ENCODE peak calls at places on chromosomes 12 and 14, in five cellular contexts. K is gastrocnemius medialis, S is thyroid gland, J is AG04450, F is GM13976. M is an unnamed sample.

GRCh38 chr12:38931461-38931860 is 26.1 kb upstream of the CPNE8 start:
- DNase-seq in K (no peak), S (no peak), J (no peak), F (no peak), M (no peak)

GRCh38 chr12:47769234-47770085 is 3.6 kb upstream of the SLC48A1 start:
- DNase-seq in K (no peak), S (no peak), J (no peak), F (no peak), M (no peak)

GRCh38 chr14:74543771-74544170 is 50.2 kb downstream of the ISCA2 start:
- DNase-seq in K (no peak), S (no peak), J (no peak), F (no peak), M (no peak)

GRCh38 chr12:5503774-5504173 is 71.9 kb downstream of the NTF3 start:
- DNase-seq in K (no peak), S (no peak), J (no peak), F (no peak), M (no peak)

GRCh38 chr12:110224379-110225304 is 56.4 kb upstream of the ATP2A2 start:
- DNase-seq in K (peak), S (no peak), J (peak), F (no peak), M (no peak)

GRCh38 chr14:52856139-52856538 is 64.7 kb upstream of the GNPNAT1 start:
- DNase-seq in K (no peak), S (no peak), J (no peak), F (no peak), M (no peak)

GRCh38 chr12:84596276-84596675 is 316.3 kb downstream of the SLC6A15 start:
- DNase-seq in K (no peak), S (no peak), J (no peak), F (no peak), M (no peak)

GRCh38 chr14:34920339-34920738 is 45.2 kb upstream of the BAZ1A start:
- DNase-seq in K (no peak), S (no peak), J (no peak), F (no peak), M (no peak)

GRCh38 chr14:101230161-101230850 is 326.8 kb upstream of the RTL1 start:
- DNase-seq in K (no peak), S (no peak), J (no peak), F (no peak), M (no peak)

GRCh38 chr12:51860986-51861385 is 12.5 kb upstream of the FIGNL2 start:
- DNase-seq in K (no peak), S (no peak), J (no peak), F (no peak), M (no peak)
- TF ChIP-seq CTCF in K (no peak), S (no peak), J (no peak), F (no peak), M (no peak)

DNA sequence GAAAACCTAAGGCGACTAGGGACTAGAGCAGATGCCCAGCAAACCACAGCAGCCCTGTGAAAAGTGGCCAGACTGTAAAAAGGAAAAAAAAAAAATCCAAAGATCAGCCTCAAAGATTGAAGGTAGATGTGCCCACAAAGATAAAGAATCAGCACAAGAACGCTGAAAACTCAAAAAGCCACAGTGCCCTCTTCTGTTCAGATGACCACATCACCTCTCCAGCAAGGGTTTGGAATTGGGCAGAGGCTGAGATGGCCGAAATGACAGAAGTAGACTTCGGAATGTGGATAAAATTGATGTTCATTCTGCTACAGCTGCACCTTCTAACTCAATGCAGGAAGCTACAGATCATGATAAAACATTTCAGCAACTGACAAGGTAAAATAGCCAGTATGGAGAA is 154.4 kb downstream of the GPHN start:
- DNase-seq in K (no peak), S (no peak), J (no peak), F (no peak), M (no peak)
- TF ChIP-seq CTCF in K (no peak), S (no peak), J (peak), F (no peak), M (no peak)

GRCh38 chr14:106378191-106378590 is 851.8 kb downstream of the TMEM121 start:
- DNase-seq in K (no peak), S (no peak), J (no peak), F (peak), M (peak)
- TF ChIP-seq CTCF in K (no peak), S (no peak), J (no peak), F (peak), M (peak)

DNA sequence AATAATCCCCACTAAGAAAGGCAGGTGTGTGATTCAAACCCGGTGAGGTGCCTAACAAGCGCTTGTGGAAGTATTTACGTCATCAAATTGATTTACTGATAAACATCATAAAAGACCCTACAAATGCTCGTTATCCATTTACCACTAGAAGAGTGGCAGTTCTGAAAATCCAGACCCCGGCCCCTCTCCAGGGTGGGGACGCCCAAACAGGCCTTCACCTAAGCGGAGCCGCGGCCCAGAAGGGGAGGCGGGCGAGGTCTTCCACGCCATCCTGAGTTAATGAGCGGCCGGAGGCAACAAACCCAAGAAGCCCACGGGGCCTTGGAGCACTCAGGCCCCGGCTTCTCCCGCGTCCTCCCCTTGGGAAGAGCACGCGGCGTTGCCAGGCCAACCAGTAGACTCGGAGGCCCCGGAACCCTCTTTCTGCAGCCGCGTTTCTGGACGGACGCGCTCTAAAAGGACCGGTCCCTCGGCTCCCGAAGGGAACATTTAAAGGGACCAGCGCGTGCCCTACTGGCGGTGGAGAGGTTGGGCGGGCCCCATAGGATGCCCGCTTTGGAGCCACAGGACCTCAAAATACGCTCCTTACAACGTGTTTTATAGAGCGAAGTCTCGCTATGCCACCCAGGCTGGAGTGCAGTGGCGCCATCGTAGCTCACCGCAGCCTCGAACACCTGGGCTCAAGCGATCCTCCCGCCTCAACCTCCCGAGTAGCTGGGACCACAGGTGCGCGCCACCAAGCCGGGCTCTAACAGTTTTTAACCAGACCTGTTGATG is 3.5 kb downstream of the PTPN21 start:
- DNase-seq in K (peak), S (peak), J (peak), F (peak), M (no peak)
- TF ChIP-seq CTCF in K (peak), S (no peak), J (peak), F (no peak), M (no peak)

GRCh38 chr12:80697270-80697887 is 10.1 kb upstream of the MYF6 start:
- DNase-seq in K (no peak), S (no peak), J (no peak), F (no peak), M (no peak)
- TF ChIP-seq CTCF in K (no peak), S (no peak), J (no peak), F (no peak), M (no peak)

GRCh38 chr14:98218213-98218612 is 1053.8 kb downstream of the BCL11B start:
- DNase-seq in K (no peak), S (no peak), J (no peak), F (no peak), M (no peak)
- TF ChIP-seq CTCF in K (no peak), S (no peak), J (no peak), F (no peak), M (no peak)

DNA sequence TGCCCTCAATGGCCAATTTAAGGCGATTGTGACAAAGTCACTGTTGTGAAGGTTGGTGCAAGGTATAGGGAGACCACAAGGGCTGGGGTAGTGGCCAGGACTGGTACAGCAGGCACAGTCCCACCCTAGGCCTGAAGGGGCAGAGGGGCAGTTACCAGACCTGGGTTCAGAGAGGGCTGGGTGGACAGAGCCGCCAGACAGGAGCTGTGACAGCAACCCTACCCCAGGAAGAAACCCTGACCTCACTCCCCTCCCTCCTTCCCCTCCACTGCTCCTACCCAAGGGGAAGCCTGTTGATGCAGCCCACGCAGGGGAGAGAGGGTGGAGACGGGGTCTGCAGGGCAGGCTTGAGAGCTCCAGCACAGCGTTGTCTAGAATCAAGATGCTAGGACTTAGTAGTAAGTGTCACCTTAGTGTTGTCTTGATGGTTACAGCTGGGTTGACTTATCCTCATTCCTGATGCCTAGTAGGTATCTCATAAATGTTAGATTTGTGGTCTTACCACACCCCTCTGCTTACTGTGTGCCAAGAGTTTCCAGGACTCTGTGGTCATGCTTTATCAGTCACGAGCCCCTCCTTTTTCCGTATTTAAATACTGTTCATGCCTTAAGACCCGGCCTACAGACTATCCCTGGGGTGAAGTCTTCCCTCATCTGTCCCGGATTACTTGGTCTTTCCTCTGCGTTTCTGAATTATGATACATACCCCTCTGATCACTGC is 14.4 kb downstream of the EML1 start:
- DNase-seq in K (no peak), S (no peak), J (no peak), F (no peak), M (no peak)
- TF ChIP-seq CTCF in K (no peak), S (no peak), J (no peak), F (no peak), M (no peak)

DNA sequence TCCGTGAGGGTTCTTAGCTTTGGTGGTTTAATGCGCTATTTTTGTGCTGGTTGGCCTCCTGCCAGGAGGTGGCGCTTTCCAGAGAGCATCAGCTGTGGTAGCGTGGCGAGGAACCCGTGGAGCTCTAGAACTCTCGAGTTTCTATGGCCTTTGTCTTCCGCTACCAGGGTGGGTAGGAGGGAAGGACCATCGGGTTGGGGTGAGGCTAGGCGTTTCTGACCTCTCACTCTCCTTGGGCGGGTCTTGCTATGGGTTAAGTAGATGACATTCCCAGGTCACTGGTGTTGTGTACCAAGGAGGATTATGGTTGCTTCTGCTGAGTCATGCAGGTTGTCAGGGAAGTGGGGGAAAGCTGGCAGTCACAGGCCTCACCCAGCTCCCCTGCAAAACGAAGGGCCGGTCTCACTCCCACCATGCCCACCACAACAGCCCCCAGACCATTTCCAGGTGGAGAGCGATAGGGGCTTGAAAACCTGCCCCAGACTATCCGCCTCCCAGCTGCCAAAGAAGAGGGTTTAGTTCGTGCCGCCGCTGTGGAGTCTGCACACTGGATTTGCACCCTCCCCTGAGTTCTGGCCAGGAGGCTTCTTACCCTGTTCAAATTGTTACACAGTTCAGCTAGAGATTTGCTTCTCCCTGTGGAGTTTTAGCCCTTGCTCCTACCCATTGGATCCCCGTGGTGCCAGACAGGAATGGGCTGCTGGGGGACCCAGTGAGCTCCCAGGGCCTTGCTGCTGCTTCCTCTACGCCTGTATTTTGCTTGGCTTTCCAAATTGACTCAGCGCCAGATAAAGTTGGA is 21.9 kb downstream of the RNFT2 start:
- DNase-seq in K (no peak), S (no peak), J (no peak), F (no peak), M (no peak)
- TF ChIP-seq CTCF in K (no peak), S (no peak), J (no peak), F (no peak), M (no peak)

GRCh38 chr12:45339035-45339434 is 123.1 kb downstream of the ANO6 start:
- DNase-seq in K (no peak), S (no peak), J (no peak), F (no peak), M (no peak)

GRCh38 chr12:45342848-45343247 is 127.0 kb downstream of the ANO6 start:
- DNase-seq in K (no peak), S (no peak), J (no peak), F (no peak), M (no peak)

GRCh38 chr12:45343269-45344051 is 127.6 kb downstream of the ANO6 start:
- DNase-seq in K (no peak), S (no peak), J (no peak), F (no peak), M (no peak)

GRCh38 chr12:45338272-45338671 is 122.4 kb downstream of the ANO6 start:
- DNase-seq in K (no peak), S (no peak), J (no peak), F (no peak), M (no peak)

DNA sequence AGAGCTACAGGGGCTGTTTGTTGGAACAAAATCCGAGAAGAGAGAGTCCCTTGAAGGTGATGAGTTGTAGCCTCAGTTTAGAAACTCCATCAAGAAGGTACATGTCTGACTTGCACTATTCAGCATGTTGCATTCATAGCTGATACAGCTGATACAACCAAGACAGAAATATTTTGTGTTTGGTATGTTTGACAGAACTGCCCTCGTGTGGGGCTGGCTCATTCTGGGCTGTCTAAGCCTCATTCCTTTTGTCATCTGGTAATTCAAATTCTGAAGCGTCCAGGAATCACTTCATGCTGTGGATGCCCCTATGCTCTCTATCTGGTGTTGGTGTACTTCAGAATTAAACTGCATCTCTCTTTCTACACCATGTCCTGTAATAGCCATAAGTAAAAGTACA is 126.3 kb downstream of the ANO6 start:
- DNase-seq in K (no peak), S (no peak), J (no peak), F (no peak), M (no peak)
- TF ChIP-seq CTCF in K (no peak), S (no peak), J (no peak), F (no peak), M (no peak)

M was measured in GM20000.